ENCODE peak calls at places on chromosomes 5 and 9, in eight cellular contexts. One of them, this sample, is unnamed.

GRCh38 chr5:145797336-145797735 is 37.8 kb downstream of the PRELID2 start:
- DNase-seq in HuH-7: no peak
- DNase-seq in foreskin keratinocyte: peak
- DNase-seq in stimulated activated naive CD8-positive, alpha-beta T cell treated with anti-CD3 and anti-CD28 coated beads, Interleukin-15, Interleukin-2, amounts not matched to agents 100 U/mL and 50 U/mL, for 24 hours: no peak
- DNase-seq in tibial nerve: no peak
- DNase-seq in NCI-H1092: no peak
- DNase-seq in nephron progenitor cell: no peak
- DNase-seq in NCI-H748 treated with DMSO at 0.1 percent for 48 hours: no peak
- DNase-seq in this sample: no peak

GRCh38 chr9:34079181-34079580 is 30.5 kb upstream of the UBAP2 start:
- DNase-seq in stimulated activated naive CD8-positive, alpha-beta T cell treated with anti-CD3 and anti-CD28 coated beads, Interleukin-15, Interleukin-2, amounts not matched to agents 100 U/mL and 50 U/mL, for 24 hours: no peak
- DNase-seq in NCI-H748 treated with DMSO at 0.1 percent for 48 hours: no peak
- DNase-seq in HuH-7: no peak
- DNase-seq in tibial nerve: no peak
- DNase-seq in nephron progenitor cell: no peak
- DNase-seq in NCI-H1092: no peak
- DNase-seq in foreskin keratinocyte: peak
- DNase-seq in this sample: peak

GRCh38 chr5:143583385-143583784 is 179.9 kb upstream of the NR3C1 start:
- DNase-seq in tibial nerve: no peak
- DNase-seq in NCI-H748 treated with DMSO at 0.1 percent for 48 hours: no peak
- DNase-seq in foreskin keratinocyte: no peak
- DNase-seq in NCI-H1092: no peak
- DNase-seq in stimulated activated naive CD8-positive, alpha-beta T cell treated with anti-CD3 and anti-CD28 coated beads, Interleukin-15, Interleukin-2, amounts not matched to agents 100 U/mL and 50 U/mL, for 24 hours: no peak
- DNase-seq in nephron progenitor cell: no peak
- DNase-seq in HuH-7: no peak
- DNase-seq in this sample: no peak

GRCh38 chr5:37888476-37888875 is 48.6 kb upstream of the GDNF start:
- DNase-seq in NCI-H1092: no peak
- DNase-seq in NCI-H748 treated with DMSO at 0.1 percent for 48 hours: no peak
- DNase-seq in HuH-7: no peak
- DNase-seq in foreskin keratinocyte: peak
- DNase-seq in tibial nerve: no peak
- DNase-seq in nephron progenitor cell: no peak
- DNase-seq in stimulated activated naive CD8-positive, alpha-beta T cell treated with anti-CD3 and anti-CD28 coated beads, Interleukin-15, Interleukin-2, amounts not matched to agents 100 U/mL and 50 U/mL, for 24 hours: no peak
- DNase-seq in this sample: no peak

GRCh38 chr5:125476888-125477585 is 730.6 kb upstream of the ZNF608 start:
- DNase-seq in foreskin keratinocyte: peak
- DNase-seq in tibial nerve: no peak
- DNase-seq in stimulated activated naive CD8-positive, alpha-beta T cell treated with anti-CD3 and anti-CD28 coated beads, Interleukin-15, Interleukin-2, amounts not matched to agents 100 U/mL and 50 U/mL, for 24 hours: no peak
- DNase-seq in HuH-7: no peak
- DNase-seq in nephron progenitor cell: no peak
- DNase-seq in NCI-H1092: no peak
- DNase-seq in NCI-H748 treated with DMSO at 0.1 percent for 48 hours: no peak
- DNase-seq in this sample: no peak

GRCh38 chr5:132825824-132826391 is 4.5 kb downstream of the SHROOM1 start:
- DNase-seq in foreskin keratinocyte: no peak
- DNase-seq in nephron progenitor cell: peak
- DNase-seq in NCI-H1092: no peak
- DNase-seq in HuH-7: no peak
- DNase-seq in stimulated activated naive CD8-positive, alpha-beta T cell treated with anti-CD3 and anti-CD28 coated beads, Interleukin-15, Interleukin-2, amounts not matched to agents 100 U/mL and 50 U/mL, for 24 hours: no peak
- DNase-seq in NCI-H748 treated with DMSO at 0.1 percent for 48 hours: no peak
- DNase-seq in tibial nerve: no peak
- DNase-seq in this sample: peak

GRCh38 chr9:106038266-106039001 is 344.1 kb downstream of the TMEM38B start:
- DNase-seq in stimulated activated naive CD8-positive, alpha-beta T cell treated with anti-CD3 and anti-CD28 coated beads, Interleukin-15, Interleukin-2, amounts not matched to agents 100 U/mL and 50 U/mL, for 24 hours: no peak
- DNase-seq in tibial nerve: no peak
- DNase-seq in HuH-7: no peak
- DNase-seq in nephron progenitor cell: no peak
- DNase-seq in NCI-H1092: no peak
- DNase-seq in foreskin keratinocyte: peak
- DNase-seq in NCI-H748 treated with DMSO at 0.1 percent for 48 hours: no peak
- DNase-seq in this sample: no peak

GRCh38 chr9:34496149-34496712 is 26.6 kb downstream of the ENHO start:
- DNase-seq in tibial nerve: no peak
- DNase-seq in nephron progenitor cell: no peak
- DNase-seq in foreskin keratinocyte: peak
- DNase-seq in stimulated activated naive CD8-positive, alpha-beta T cell treated with anti-CD3 and anti-CD28 coated beads, Interleukin-15, Interleukin-2, amounts not matched to agents 100 U/mL and 50 U/mL, for 24 hours: no peak
- DNase-seq in HuH-7: no peak
- DNase-seq in NCI-H748 treated with DMSO at 0.1 percent for 48 hours: no peak
- DNase-seq in NCI-H1092: no peak
- DNase-seq in this sample: no peak

GRCh38 chr9:119588874-119589560 is 219.8 kb upstream of the BRINP1 start:
- DNase-seq in NCI-H748 treated with DMSO at 0.1 percent for 48 hours: peak
- DNase-seq in NCI-H1092: no peak
- DNase-seq in nephron progenitor cell: no peak
- DNase-seq in foreskin keratinocyte: no peak
- DNase-seq in HuH-7: no peak
- DNase-seq in tibial nerve: no peak
- DNase-seq in stimulated activated naive CD8-positive, alpha-beta T cell treated with anti-CD3 and anti-CD28 coated beads, Interleukin-15, Interleukin-2, amounts not matched to agents 100 U/mL and 50 U/mL, for 24 hours: no peak
- DNase-seq in this sample: no peak

GRCh38 chr5:68505917-68506860 is 290.6 kb downstream of the PIK3R1 start:
- DNase-seq in HuH-7: peak
- DNase-seq in nephron progenitor cell: no peak
- DNase-seq in tibial nerve: no peak
- DNase-seq in NCI-H748 treated with DMSO at 0.1 percent for 48 hours: no peak
- DNase-seq in NCI-H1092: no peak
- DNase-seq in foreskin keratinocyte: peak
- DNase-seq in stimulated activated naive CD8-positive, alpha-beta T cell treated with anti-CD3 and anti-CD28 coated beads, Interleukin-15, Interleukin-2, amounts not matched to agents 100 U/mL and 50 U/mL, for 24 hours: no peak
- DNase-seq in this sample: no peak

GRCh38 chr5:43338856-43339255 is 25.6 kb upstream of the HMGCS1 start:
- DNase-seq in foreskin keratinocyte: no peak
- DNase-seq in NCI-H1092: no peak
- DNase-seq in HuH-7: no peak
- DNase-seq in stimulated activated naive CD8-positive, alpha-beta T cell treated with anti-CD3 and anti-CD28 coated beads, Interleukin-15, Interleukin-2, amounts not matched to agents 100 U/mL and 50 U/mL, for 24 hours: no peak
- DNase-seq in nephron progenitor cell: no peak
- DNase-seq in tibial nerve: no peak
- DNase-seq in NCI-H748 treated with DMSO at 0.1 percent for 48 hours: no peak
- DNase-seq in this sample: no peak

GRCh38 chr5:109921735-109922395 is 232.1 kb downstream of the MAN2A1 start:
- DNase-seq in foreskin keratinocyte: no peak
- DNase-seq in NCI-H748 treated with DMSO at 0.1 percent for 48 hours: no peak
- DNase-seq in NCI-H1092: peak
- DNase-seq in nephron progenitor cell: no peak
- DNase-seq in tibial nerve: no peak
- DNase-seq in stimulated activated naive CD8-positive, alpha-beta T cell treated with anti-CD3 and anti-CD28 coated beads, Interleukin-15, Interleukin-2, amounts not matched to agents 100 U/mL and 50 U/mL, for 24 hours: peak
- DNase-seq in HuH-7: no peak
- DNase-seq in this sample: no peak

GRCh38 chr5:59640411-59640810 is 253.1 kb downstream of the PDE4D start:
- DNase-seq in nephron progenitor cell: peak
- DNase-seq in NCI-H1092: no peak
- DNase-seq in tibial nerve: no peak
- DNase-seq in stimulated activated naive CD8-positive, alpha-beta T cell treated with anti-CD3 and anti-CD28 coated beads, Interleukin-15, Interleukin-2, amounts not matched to agents 100 U/mL and 50 U/mL, for 24 hours: no peak
- DNase-seq in HuH-7: no peak
- DNase-seq in foreskin keratinocyte: no peak
- DNase-seq in NCI-H748 treated with DMSO at 0.1 percent for 48 hours: no peak
- DNase-seq in this sample: no peak

GRCh38 chr5:17020586-17021362 is 84.7 kb upstream of the MYO10 start:
- DNase-seq in nephron progenitor cell: no peak
- DNase-seq in NCI-H748 treated with DMSO at 0.1 percent for 48 hours: no peak
- DNase-seq in tibial nerve: no peak
- DNase-seq in foreskin keratinocyte: no peak
- DNase-seq in HuH-7: no peak
- DNase-seq in stimulated activated naive CD8-positive, alpha-beta T cell treated with anti-CD3 and anti-CD28 coated beads, Interleukin-15, Interleukin-2, amounts not matched to agents 100 U/mL and 50 U/mL, for 24 hours: no peak
- DNase-seq in NCI-H1092: no peak
- DNase-seq in this sample: no peak

GRCh38 chr9:132797861-132798659 is 80.0 kb downstream of the AK8 start:
- DNase-seq in NCI-H1092: no peak
- DNase-seq in tibial nerve: peak
- DNase-seq in NCI-H748 treated with DMSO at 0.1 percent for 48 hours: no peak
- DNase-seq in stimulated activated naive CD8-positive, alpha-beta T cell treated with anti-CD3 and anti-CD28 coated beads, Interleukin-15, Interleukin-2, amounts not matched to agents 100 U/mL and 50 U/mL, for 24 hours: no peak
- DNase-seq in nephron progenitor cell: no peak
- DNase-seq in HuH-7: no peak
- DNase-seq in foreskin keratinocyte: peak
- DNase-seq in this sample: no peak

GRCh38 chr5:159095218-159095617 is 4.5 kb downstream of the EBF1 start:
- DNase-seq in NCI-H748 treated with DMSO at 0.1 percent for 48 hours: no peak
- DNase-seq in tibial nerve: no peak
- DNase-seq in nephron progenitor cell: peak
- DNase-seq in foreskin keratinocyte: no peak
- DNase-seq in NCI-H1092: no peak
- DNase-seq in HuH-7: no peak
- DNase-seq in stimulated activated naive CD8-positive, alpha-beta T cell treated with anti-CD3 and anti-CD28 coated beads, Interleukin-15, Interleukin-2, amounts not matched to agents 100 U/mL and 50 U/mL, for 24 hours: no peak
- DNase-seq in this sample: peak

GRCh38 chr9:16516887-16517286 is 353.6 kb downstream of the BNC2 start:
- DNase-seq in NCI-H1092: no peak
- DNase-seq in NCI-H748 treated with DMSO at 0.1 percent for 48 hours: no peak
- DNase-seq in tibial nerve: no peak
- DNase-seq in stimulated activated naive CD8-positive, alpha-beta T cell treated with anti-CD3 and anti-CD28 coated beads, Interleukin-15, Interleukin-2, amounts not matched to agents 100 U/mL and 50 U/mL, for 24 hours: no peak
- DNase-seq in nephron progenitor cell: no peak
- DNase-seq in foreskin keratinocyte: no peak
- DNase-seq in HuH-7: no peak
- DNase-seq in this sample: peak

GRCh38 chr5:10452768-10453331 is 11.2 kb downstream of the ROPN1L start:
- DNase-seq in NCI-H1092: peak
- DNase-seq in NCI-H748 treated with DMSO at 0.1 percent for 48 hours: peak
- DNase-seq in stimulated activated naive CD8-positive, alpha-beta T cell treated with anti-CD3 and anti-CD28 coated beads, Interleukin-15, Interleukin-2, amounts not matched to agents 100 U/mL and 50 U/mL, for 24 hours: no peak
- DNase-seq in HuH-7: peak
- DNase-seq in tibial nerve: no peak
- DNase-seq in foreskin keratinocyte: peak
- DNase-seq in nephron progenitor cell: peak
- DNase-seq in this sample: peak

GRCh38 chr9:119218293-119218692 is 150.9 kb downstream of the BRINP1 start:
- DNase-seq in nephron progenitor cell: no peak
- DNase-seq in HuH-7: no peak
- DNase-seq in NCI-H1092: no peak
- DNase-seq in tibial nerve: no peak
- DNase-seq in NCI-H748 treated with DMSO at 0.1 percent for 48 hours: no peak
- DNase-seq in foreskin keratinocyte: no peak
- DNase-seq in stimulated activated naive CD8-positive, alpha-beta T cell treated with anti-CD3 and anti-CD28 coated beads, Interleukin-15, Interleukin-2, amounts not matched to agents 100 U/mL and 50 U/mL, for 24 hours: no peak
- DNase-seq in this sample: no peak

GRCh38 chr5:56827043-56827442 is 11.7 kb downstream of the MAP3K1 start:
- DNase-seq in tibial nerve: no peak
- DNase-seq in HuH-7: peak
- DNase-seq in nephron progenitor cell: no peak
- DNase-seq in NCI-H1092: no peak
- DNase-seq in NCI-H748 treated with DMSO at 0.1 percent for 48 hours: no peak
- DNase-seq in foreskin keratinocyte: no peak
- DNase-seq in stimulated activated naive CD8-positive, alpha-beta T cell treated with anti-CD3 and anti-CD28 coated beads, Interleukin-15, Interleukin-2, amounts not matched to agents 100 U/mL and 50 U/mL, for 24 hours: no peak
- DNase-seq in this sample: no peak

GRCh38 chr9:29393064-29393463 is 1819.8 kb upstream of the C9orf72 start:
- DNase-seq in HuH-7: no peak
- DNase-seq in tibial nerve: no peak
- DNase-seq in NCI-H1092: no peak
- DNase-seq in nephron progenitor cell: no peak
- DNase-seq in stimulated activated naive CD8-positive, alpha-beta T cell treated with anti-CD3 and anti-CD28 coated beads, Interleukin-15, Interleukin-2, amounts not matched to agents 100 U/mL and 50 U/mL, for 24 hours: no peak
- DNase-seq in NCI-H748 treated with DMSO at 0.1 percent for 48 hours: no peak
- DNase-seq in foreskin keratinocyte: peak
- DNase-seq in this sample: no peak

GRCh38 chr5:173831196-173831914 is 56.8 kb upstream of the CPEB4 start:
- DNase-seq in stimulated activated naive CD8-positive, alpha-beta T cell treated with anti-CD3 and anti-CD28 coated beads, Interleukin-15, Interleukin-2, amounts not matched to agents 100 U/mL and 50 U/mL, for 24 hours: no peak
- DNase-seq in nephron progenitor cell: no peak
- DNase-seq in HuH-7: no peak
- DNase-seq in foreskin keratinocyte: no peak
- DNase-seq in tibial nerve: no peak
- DNase-seq in NCI-H1092: no peak
- DNase-seq in NCI-H748 treated with DMSO at 0.1 percent for 48 hours: no peak
- DNase-seq in this sample: no peak

GRCh38 chr5:93893050-93893449 is 151.7 kb upstream of the POU5F2 start:
- DNase-seq in HuH-7: no peak
- DNase-seq in tibial nerve: no peak
- DNase-seq in nephron progenitor cell: no peak
- DNase-seq in NCI-H748 treated with DMSO at 0.1 percent for 48 hours: peak
- DNase-seq in foreskin keratinocyte: no peak
- DNase-seq in NCI-H1092: no peak
- DNase-seq in stimulated activated naive CD8-positive, alpha-beta T cell treated with anti-CD3 and anti-CD28 coated beads, Interleukin-15, Interleukin-2, amounts not matched to agents 100 U/mL and 50 U/mL, for 24 hours: no peak
- DNase-seq in this sample: no peak

GRCh38 chr5:98585661-98586310 is 187.7 kb upstream of the RGMB start:
- DNase-seq in NCI-H748 treated with DMSO at 0.1 percent for 48 hours: no peak
- DNase-seq in stimulated activated naive CD8-positive, alpha-beta T cell treated with anti-CD3 and anti-CD28 coated beads, Interleukin-15, Interleukin-2, amounts not matched to agents 100 U/mL and 50 U/mL, for 24 hours: no peak
- DNase-seq in NCI-H1092: no peak
- DNase-seq in foreskin keratinocyte: no peak
- DNase-seq in nephron progenitor cell: no peak
- DNase-seq in HuH-7: no peak
- DNase-seq in tibial nerve: no peak
- DNase-seq in this sample: no peak

GRCh38 chr5:173752636-173753035 is 135.5 kb upstream of the CPEB4 start:
- DNase-seq in tibial nerve: no peak
- DNase-seq in NCI-H1092: no peak
- DNase-seq in foreskin keratinocyte: no peak
- DNase-seq in stimulated activated naive CD8-positive, alpha-beta T cell treated with anti-CD3 and anti-CD28 coated beads, Interleukin-15, Interleukin-2, amounts not matched to agents 100 U/mL and 50 U/mL, for 24 hours: no peak
- DNase-seq in HuH-7: no peak
- DNase-seq in NCI-H748 treated with DMSO at 0.1 percent for 48 hours: no peak
- DNase-seq in nephron progenitor cell: no peak
- DNase-seq in this sample: no peak

GRCh38 chr9:37466037-37466709 is 923 bp upstream of the ZBTB5 start:
- DNase-seq in tibial nerve: peak
- DNase-seq in HuH-7: peak
- DNase-seq in NCI-H748 treated with DMSO at 0.1 percent for 48 hours: no peak
- DNase-seq in foreskin keratinocyte: no peak
- DNase-seq in nephron progenitor cell: peak
- DNase-seq in stimulated activated naive CD8-positive, alpha-beta T cell treated with anti-CD3 and anti-CD28 coated beads, Interleukin-15, Interleukin-2, amounts not matched to agents 100 U/mL and 50 U/mL, for 24 hours: peak
- DNase-seq in NCI-H1092: peak
- DNase-seq in this sample: peak

GRCh38 chr9:37676411-37676830 is 25.7 kb downstream of the FRMPD1 start:
- DNase-seq in nephron progenitor cell: no peak
- DNase-seq in NCI-H1092: peak
- DNase-seq in NCI-H748 treated with DMSO at 0.1 percent for 48 hours: peak
- DNase-seq in foreskin keratinocyte: no peak
- DNase-seq in tibial nerve: no peak
- DNase-seq in HuH-7: no peak
- DNase-seq in stimulated activated naive CD8-positive, alpha-beta T cell treated with anti-CD3 and anti-CD28 coated beads, Interleukin-15, Interleukin-2, amounts not matched to agents 100 U/mL and 50 U/mL, for 24 hours: no peak
- DNase-seq in this sample: no peak

GRCh38 chr5:172858511-172858989 is 24.5 kb downstream of the ERGIC1 start:
- DNase-seq in foreskin keratinocyte: no peak
- DNase-seq in NCI-H748 treated with DMSO at 0.1 percent for 48 hours: no peak
- DNase-seq in tibial nerve: no peak
- DNase-seq in HuH-7: peak
- DNase-seq in stimulated activated naive CD8-positive, alpha-beta T cell treated with anti-CD3 and anti-CD28 coated beads, Interleukin-15, Interleukin-2, amounts not matched to agents 100 U/mL and 50 U/mL, for 24 hours: no peak
- DNase-seq in NCI-H1092: no peak
- DNase-seq in nephron progenitor cell: no peak
- DNase-seq in this sample: peak

GRCh38 chr9:5510360-5510931 is at the start of gene PDCD1LG2:
- DNase-seq in HuH-7: no peak
- DNase-seq in NCI-H748 treated with DMSO at 0.1 percent for 48 hours: no peak
- DNase-seq in stimulated activated naive CD8-positive, alpha-beta T cell treated with anti-CD3 and anti-CD28 coated beads, Interleukin-15, Interleukin-2, amounts not matched to agents 100 U/mL and 50 U/mL, for 24 hours: peak
- DNase-seq in foreskin keratinocyte: peak
- DNase-seq in NCI-H1092: no peak
- DNase-seq in nephron progenitor cell: no peak
- DNase-seq in tibial nerve: no peak
- DNase-seq in this sample: no peak

GRCh38 chr5:138022912-138023311 is 10.0 kb downstream of the FAM13B start:
- DNase-seq in tibial nerve: no peak
- DNase-seq in NCI-H1092: no peak
- DNase-seq in stimulated activated naive CD8-positive, alpha-beta T cell treated with anti-CD3 and anti-CD28 coated beads, Interleukin-15, Interleukin-2, amounts not matched to agents 100 U/mL and 50 U/mL, for 24 hours: no peak
- DNase-seq in nephron progenitor cell: no peak
- DNase-seq in NCI-H748 treated with DMSO at 0.1 percent for 48 hours: no peak
- DNase-seq in foreskin keratinocyte: peak
- DNase-seq in HuH-7: no peak
- DNase-seq in this sample: no peak

GRCh38 chr5:55176176-55176818 is 3.3 kb upstream of the CDC20B start:
- DNase-seq in tibial nerve: no peak
- DNase-seq in foreskin keratinocyte: no peak
- DNase-seq in nephron progenitor cell: peak
- DNase-seq in HuH-7: peak
- DNase-seq in stimulated activated naive CD8-positive, alpha-beta T cell treated with anti-CD3 and anti-CD28 coated beads, Interleukin-15, Interleukin-2, amounts not matched to agents 100 U/mL and 50 U/mL, for 24 hours: peak
- DNase-seq in NCI-H1092: peak
- DNase-seq in NCI-H748 treated with DMSO at 0.1 percent for 48 hours: peak
- DNase-seq in this sample: peak

GRCh38 chr5:73155541-73156222 is 17.3 kb upstream of the TMEM174 start:
- DNase-seq in NCI-H1092: no peak
- DNase-seq in foreskin keratinocyte: no peak
- DNase-seq in HuH-7: no peak
- DNase-seq in tibial nerve: no peak
- DNase-seq in stimulated activated naive CD8-positive, alpha-beta T cell treated with anti-CD3 and anti-CD28 coated beads, Interleukin-15, Interleukin-2, amounts not matched to agents 100 U/mL and 50 U/mL, for 24 hours: no peak
- DNase-seq in NCI-H748 treated with DMSO at 0.1 percent for 48 hours: no peak
- DNase-seq in nephron progenitor cell: no peak
- DNase-seq in this sample: no peak